ENCODE peak calls at places on chromosome 4, in four cellular contexts. I is endothelial cell, X is psoas muscle, E is Right ventricle myocardium superior. D is an unnamed sample.

GRCh38 chr4:113908829-113909228 is 70.6 kb downstream of the ARSJ start:
- DNase-seq in I (no peak), X (no peak), E (no peak), D (no peak)

GRCh38 chr4:84855774-84856173 is 110.7 kb downstream of the WDFY3 start:
- DNase-seq in I (no peak), X (no peak), E (no peak), D (peak; percentile 71)

GRCh38 chr4:83589283-83589682 is 53.4 kb downstream of the GPAT3 start:
- DNase-seq in I (no peak), X (no peak), E (no peak), D (no peak)

GRCh38 chr4:23234716-23235115 is 542.0 kb downstream of the GBA3 start:
- DNase-seq in I (no peak), X (no peak), E (no peak), D (no peak)

GRCh38 chr4:147480891-147481576 is at the start of gene EDNRA:
- DNase-seq in I (peak; percentile 51), X (peak; percentile 25), E (no peak), D (peak; percentile 36)

GRCh38 chr4:52574036-52574435 is 85.1 kb downstream of the USP46 start:
- DNase-seq in I (no peak), X (no peak), E (no peak), D (no peak)

GRCh38 chr4:48483777-48484493 is 792 bp downstream of the SLC10A4 start:
- DNase-seq in I (no peak), X (peak; percentile 22), E (peak; percentile 36), D (no peak)

GRCh38 chr4:57147335-57148060 is 37.3 kb upstream of the IGFBP7 start:
- DNase-seq in I (no peak), X (no peak), E (no peak), D (no peak)

GRCh38 chr4:11455201-11455835 is 26.6 kb upstream of the HS3ST1 start:
- DNase-seq in I (no peak), X (no peak), E (no peak), D (no peak)

GRCh38 chr4:177673980-177674504 is 231.8 kb upstream of the AGA start:
- DNase-seq in I (no peak), X (no peak), E (no peak), D (no peak)

GRCh38 chr4:100314057-100314456 is 123.8 kb upstream of the DDIT4L start:
- DNase-seq in I (peak; percentile 16), X (no peak), E (no peak), D (no peak)

GRCh38 chr4:152316969-152317368 is 218.9 kb downstream of the FBXW7 start:
- DNase-seq in I (no peak), X (no peak), E (no peak), D (no peak)

GRCh38 chr4:11436673-11437072 is 8.0 kb upstream of the HS3ST1 start:
- DNase-seq in I (no peak), X (no peak), E (no peak), D (no peak)

GRCh38 chr4:151798678-151799416 is 38.0 kb upstream of the GATB start:
- DNase-seq in I (no peak), X (no peak), E (no peak), D (peak; percentile 27)

GRCh38 chr4:149441338-149441737 is 374.3 kb downstream of the IQCM start:
- DNase-seq in I (no peak), X (no peak), E (no peak), D (peak; percentile 33)

GRCh38 chr4:138158746-138159297 is 83.3 kb downstream of the SLC7A11 start:
- DNase-seq in I (no peak), X (no peak), E (no peak), D (no peak)

GRCh38 chr4:69032847-69033638 is 63.2 kb upstream of the UGT2B7 start:
- DNase-seq in I (no peak), X (no peak), E (no peak), D (no peak)

GRCh38 chr4:15942283-15942682 is 3.7 kb upstream of the FGFBP1 start:
- DNase-seq in I (no peak), X (no peak), E (no peak), D (no peak)

GRCh38 chr4:2958446-2958845 is 4.8 kb downstream of the NOP14 start:
- DNase-seq in I (no peak), X (no peak), E (no peak), D (no peak)

GRCh38 chr4:82519776-82520175 is 42.0 kb downstream of the TMEM150C start:
- DNase-seq in I (no peak), X (no peak), E (no peak), D (no peak)

GRCh38 chr4:26475716-26476115 is 14.6 kb downstream of the CCKAR start:
- DNase-seq in I (no peak), X (no peak), E (no peak), D (no peak)

GRCh38 chr4:186554485-186554884 is 882 bp downstream of the MTNR1A start:
- DNase-seq in I (peak; percentile 34), X (no peak), E (no peak), D (no peak)

GRCh38 chr4:153222162-153222789 is 18.0 kb downstream of the TRIM2 start:
- DNase-seq in I (peak; percentile 48), X (peak; percentile 57), E (peak; percentile 66), D (peak; percentile 81)

GRCh38 chr4:23881052-23881501 is 8.8 kb downstream of the PPARGC1A start:
- DNase-seq in I (no peak), X (no peak), E (no peak), D (no peak)

GRCh38 chr4:95835672-95836071 is 4.2 kb upstream of the PDHA2 start:
- DNase-seq in I (peak; percentile 22), X (no peak), E (no peak), D (peak; percentile 26)

GRCh38 chr4:7104366-7105031 is 36.6 kb upstream of the GRPEL1 start:
- DNase-seq in I (no peak), X (no peak), E (no peak), D (no peak)